ENCODE peak calls at places on chromosomes 12 and 14, in six cellular contexts. One of them, this sample, is unnamed.

GRCh38 chr14:28163261-28163660 is 603.3 kb upstream of the FOXG1 start:
- DNase-seq in cardiac fibroblast: no peak
- DNase-seq in Peyer's patch: no peak
- DNase-seq in GM20000: no peak
- DNase-seq in adrenal gland: no peak
- DNase-seq in mucosa of descending colon: no peak
- DNase-seq in this sample: no peak

GRCh38 chr12:47236109-47236714 is 156.5 kb upstream of the AMIGO2 start:
- DNase-seq in cardiac fibroblast: peak; percentile 91
- DNase-seq in Peyer's patch: no peak
- DNase-seq in GM20000: no peak
- DNase-seq in adrenal gland: peak; percentile 23
- DNase-seq in mucosa of descending colon: no peak
- DNase-seq in this sample: no peak

GRCh38 chr14:96297000-96297399 is 41.0 kb downstream of the BDKRB1 start:
- DNase-seq in cardiac fibroblast: peak; percentile 40
- DNase-seq in Peyer's patch: no peak
- DNase-seq in GM20000: no peak
- DNase-seq in adrenal gland: no peak
- DNase-seq in mucosa of descending colon: no peak
- DNase-seq in this sample: no peak

GRCh38 chr12:43291516-43291915 is 260.5 kb downstream of the ADAMTS20 start:
- DNase-seq in cardiac fibroblast: peak; percentile 88
- DNase-seq in Peyer's patch: no peak
- DNase-seq in GM20000: no peak
- DNase-seq in adrenal gland: no peak
- DNase-seq in mucosa of descending colon: no peak
- DNase-seq in this sample: no peak

GRCh38 chr12:79522237-79522636 is 168.5 kb downstream of the PAWR start:
- DNase-seq in cardiac fibroblast: peak; percentile 42
- DNase-seq in Peyer's patch: no peak
- DNase-seq in GM20000: no peak
- DNase-seq in adrenal gland: no peak
- DNase-seq in mucosa of descending colon: no peak
- DNase-seq in this sample: no peak

GRCh38 chr14:99809376-99809775 is 16.2 kb downstream of the EML1 start:
- DNase-seq in cardiac fibroblast: peak; percentile 61
- DNase-seq in Peyer's patch: no peak
- DNase-seq in GM20000: no peak
- DNase-seq in adrenal gland: peak; percentile 75
- DNase-seq in mucosa of descending colon: peak; percentile 20
- DNase-seq in this sample: no peak

GRCh38 chr12:91538418-91538817 is 355.8 kb upstream of the DCN start:
- DNase-seq in cardiac fibroblast: no peak
- DNase-seq in Peyer's patch: no peak
- DNase-seq in GM20000: no peak
- DNase-seq in adrenal gland: no peak
- DNase-seq in mucosa of descending colon: no peak
- DNase-seq in this sample: no peak

GRCh38 chr14:22047105-22047504 is 373.5 kb upstream of the OR4E1 start:
- DNase-seq in cardiac fibroblast: no peak
- DNase-seq in Peyer's patch: no peak
- DNase-seq in GM20000: peak; percentile 34
- DNase-seq in adrenal gland: no peak
- DNase-seq in mucosa of descending colon: peak; percentile 25
- DNase-seq in this sample: no peak

GRCh38 chr14:61461808-61462275 is 140.5 kb downstream of the PRKCH start:
- DNase-seq in cardiac fibroblast: peak; percentile 90
- DNase-seq in Peyer's patch: no peak
- DNase-seq in GM20000: no peak
- DNase-seq in adrenal gland: peak; percentile 61
- DNase-seq in mucosa of descending colon: peak; percentile 71
- DNase-seq in this sample: no peak

GRCh38 chr14:95156153-95156764 is 1.1 kb downstream of the DICER1 start:
- DNase-seq in cardiac fibroblast: peak; percentile 44
- DNase-seq in Peyer's patch: no peak
- DNase-seq in GM20000: peak; percentile 9
- DNase-seq in adrenal gland: peak; percentile 28
- DNase-seq in mucosa of descending colon: peak; percentile 30
- DNase-seq in this sample: no peak

GRCh38 chr12:112450725-112451124 is 32.0 kb downstream of the PTPN11 start:
- DNase-seq in cardiac fibroblast: no peak
- DNase-seq in Peyer's patch: no peak
- DNase-seq in GM20000: no peak
- DNase-seq in adrenal gland: no peak
- DNase-seq in mucosa of descending colon: no peak
- DNase-seq in this sample: no peak

GRCh38 chr14:70685480-70686197 is 43.9 kb downstream of the TTC9 start:
- DNase-seq in cardiac fibroblast: no peak
- DNase-seq in Peyer's patch: no peak
- DNase-seq in GM20000: no peak
- DNase-seq in adrenal gland: no peak
- DNase-seq in mucosa of descending colon: no peak
- DNase-seq in this sample: no peak

GRCh38 chr14:101364503-101365328 is 196.6 kb upstream of the DIO3 start:
- DNase-seq in cardiac fibroblast: no peak
- DNase-seq in Peyer's patch: peak; percentile 72
- DNase-seq in GM20000: no peak
- DNase-seq in adrenal gland: peak; percentile 46
- DNase-seq in mucosa of descending colon: peak; percentile 21
- DNase-seq in this sample: no peak

GRCh38 chr12:16524378-16524777 is 81.6 kb downstream of the LMO3 start:
- DNase-seq in cardiac fibroblast: peak; percentile 14
- DNase-seq in Peyer's patch: no peak
- DNase-seq in GM20000: no peak
- DNase-seq in adrenal gland: no peak
- DNase-seq in mucosa of descending colon: no peak
- DNase-seq in this sample: no peak

GRCh38 chr14:53152627-53152908 is 555 bp downstream of the DDHD1 start:
- DNase-seq in cardiac fibroblast: peak; percentile 42
- DNase-seq in Peyer's patch: no peak
- DNase-seq in GM20000: no peak
- DNase-seq in adrenal gland: no peak
- DNase-seq in mucosa of descending colon: no peak
- DNase-seq in this sample: no peak

GRCh38 chr14:103743691-103744090 is 28.1 kb downstream of the ZFYVE21 start:
- DNase-seq in cardiac fibroblast: no peak
- DNase-seq in Peyer's patch: peak; percentile 40
- DNase-seq in GM20000: no peak
- DNase-seq in adrenal gland: no peak
- DNase-seq in mucosa of descending colon: no peak
- DNase-seq in this sample: no peak

GRCh38 chr14:72479471-72479931 is 414.4 kb downstream of the DPF3 start:
- DNase-seq in cardiac fibroblast: no peak
- DNase-seq in Peyer's patch: no peak
- DNase-seq in GM20000: peak; percentile 26
- DNase-seq in adrenal gland: no peak
- DNase-seq in mucosa of descending colon: no peak
- DNase-seq in this sample: no peak

GRCh38 chr14:103628221-103628683 is 759 bp upstream of the KLC1 start:
- DNase-seq in cardiac fibroblast: peak; percentile 87
- DNase-seq in Peyer's patch: peak; percentile 89
- DNase-seq in GM20000: peak; percentile 68
- DNase-seq in adrenal gland: peak; percentile 88
- DNase-seq in mucosa of descending colon: peak; percentile 81
- DNase-seq in this sample: peak; percentile 50

GRCh38 chr14:68797180-68797670 is 4.4 kb upstream of the ZFP36L1 start:
- DNase-seq in cardiac fibroblast: peak; percentile 20
- DNase-seq in Peyer's patch: peak; percentile 43
- DNase-seq in GM20000: no peak
- DNase-seq in adrenal gland: no peak
- DNase-seq in mucosa of descending colon: peak; percentile 7
- DNase-seq in this sample: no peak

GRCh38 chr12:95988506-95989275 is 7.5 kb downstream of the HAL start:
- DNase-seq in cardiac fibroblast: no peak
- DNase-seq in Peyer's patch: no peak
- DNase-seq in GM20000: no peak
- DNase-seq in adrenal gland: no peak
- DNase-seq in mucosa of descending colon: no peak
- DNase-seq in this sample: no peak

GRCh38 chr12:26773313-26774104 is 59.5 kb downstream of the ITPR2 start:
- DNase-seq in cardiac fibroblast: no peak
- DNase-seq in Peyer's patch: no peak
- DNase-seq in GM20000: no peak
- DNase-seq in adrenal gland: no peak
- DNase-seq in mucosa of descending colon: no peak
- DNase-seq in this sample: no peak

GRCh38 chr12:28583771-28584261 is 393.6 kb downstream of the CCDC91 start:
- DNase-seq in cardiac fibroblast: peak; percentile 24
- DNase-seq in Peyer's patch: no peak
- DNase-seq in GM20000: no peak
- DNase-seq in adrenal gland: no peak
- DNase-seq in mucosa of descending colon: no peak
- DNase-seq in this sample: no peak
- TF ChIP-seq CTCF in cardiac fibroblast: peak; percentile 30
- TF ChIP-seq CTCF in Peyer's patch: no peak
- TF ChIP-seq CTCF in GM20000: no peak
- TF ChIP-seq CTCF in adrenal gland: no peak
- TF ChIP-seq CTCF in mucosa of descending colon: no peak
- TF ChIP-seq CTCF in this sample: no peak

GRCh38 chr14:39071096-39071495 is 31.9 kb downstream of the SEC23A start:
- DNase-seq in cardiac fibroblast: no peak
- DNase-seq in Peyer's patch: no peak
- DNase-seq in GM20000: no peak
- DNase-seq in adrenal gland: no peak
- DNase-seq in mucosa of descending colon: no peak
- DNase-seq in this sample: no peak
- TF ChIP-seq CTCF in cardiac fibroblast: no peak
- TF ChIP-seq CTCF in Peyer's patch: no peak
- TF ChIP-seq CTCF in GM20000: no peak
- TF ChIP-seq CTCF in adrenal gland: no peak
- TF ChIP-seq CTCF in mucosa of descending colon: no peak
- TF ChIP-seq CTCF in this sample: no peak

GRCh38 chr12:68031881-68032739 is 42.9 kb downstream of the IFNG-AS1 start:
- DNase-seq in cardiac fibroblast: no peak
- DNase-seq in Peyer's patch: no peak
- DNase-seq in GM20000: no peak
- DNase-seq in adrenal gland: no peak
- DNase-seq in mucosa of descending colon: no peak
- DNase-seq in this sample: no peak

GRCh38 chr12:68037616-68038255 is 48.5 kb downstream of the IFNG-AS1 start:
- DNase-seq in cardiac fibroblast: no peak
- DNase-seq in Peyer's patch: no peak
- DNase-seq in GM20000: no peak
- DNase-seq in adrenal gland: no peak
- DNase-seq in mucosa of descending colon: no peak
- DNase-seq in this sample: no peak

GRCh38 chr12:68031174-68031573 is 41.9 kb downstream of the IFNG-AS1 start:
- DNase-seq in cardiac fibroblast: no peak
- DNase-seq in Peyer's patch: no peak
- DNase-seq in GM20000: no peak
- DNase-seq in adrenal gland: no peak
- DNase-seq in mucosa of descending colon: no peak
- DNase-seq in this sample: no peak

GRCh38 chr12:68036642-68037041 is 47.4 kb downstream of the IFNG-AS1 start:
- DNase-seq in cardiac fibroblast: no peak
- DNase-seq in Peyer's patch: no peak
- DNase-seq in GM20000: no peak
- DNase-seq in adrenal gland: no peak
- DNase-seq in mucosa of descending colon: no peak
- DNase-seq in this sample: no peak

GRCh38 chr12:68034567-68034966 is 45.3 kb downstream of the IFNG-AS1 start:
- DNase-seq in cardiac fibroblast: no peak
- DNase-seq in Peyer's patch: no peak
- DNase-seq in GM20000: no peak
- DNase-seq in adrenal gland: no peak
- DNase-seq in mucosa of descending colon: no peak
- DNase-seq in this sample: no peak
- TF ChIP-seq CTCF in cardiac fibroblast: no peak
- TF ChIP-seq CTCF in Peyer's patch: no peak
- TF ChIP-seq CTCF in GM20000: no peak
- TF ChIP-seq CTCF in adrenal gland: no peak
- TF ChIP-seq CTCF in mucosa of descending colon: no peak
- TF ChIP-seq CTCF in this sample: no peak

GRCh38 chr12:99386907-99387306 is 260.6 kb upstream of the GARIN6 start:
- DNase-seq in cardiac fibroblast: peak; percentile 33
- DNase-seq in Peyer's patch: no peak
- DNase-seq in GM20000: peak; percentile 29
- DNase-seq in adrenal gland: no peak
- DNase-seq in mucosa of descending colon: no peak
- DNase-seq in this sample: no peak
- TF ChIP-seq CTCF in cardiac fibroblast: peak; percentile 31
- TF ChIP-seq CTCF in Peyer's patch: no peak
- TF ChIP-seq CTCF in GM20000: peak; percentile 52
- TF ChIP-seq CTCF in adrenal gland: no peak
- TF ChIP-seq CTCF in mucosa of descending colon: no peak
- TF ChIP-seq CTCF in this sample: no peak

DNA sequence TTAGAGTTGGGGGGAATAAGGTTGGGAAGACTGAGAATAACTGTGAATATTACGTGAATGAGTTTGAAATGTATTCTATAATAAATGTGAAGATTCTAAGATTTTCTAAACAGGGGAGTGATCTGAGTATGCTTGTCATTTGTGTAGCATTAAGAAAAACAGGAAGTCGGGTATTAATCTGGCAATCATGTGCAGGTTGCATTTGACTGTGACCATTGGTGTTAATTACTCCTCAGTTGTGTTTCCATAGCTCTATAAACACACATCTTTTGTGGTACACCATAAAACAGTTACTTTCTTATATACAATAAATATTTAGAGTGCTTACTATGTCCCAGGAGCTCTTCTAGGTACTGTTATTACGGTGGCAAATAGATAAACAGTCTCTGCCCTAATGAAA is 434.4 kb upstream of the PDE3A start:
- DNase-seq in cardiac fibroblast: no peak
- DNase-seq in Peyer's patch: no peak
- DNase-seq in GM20000: no peak
- DNase-seq in adrenal gland: no peak
- DNase-seq in mucosa of descending colon: no peak
- DNase-seq in this sample: no peak
- TF ChIP-seq CTCF in cardiac fibroblast: no peak
- TF ChIP-seq CTCF in Peyer's patch: no peak
- TF ChIP-seq CTCF in GM20000: no peak
- TF ChIP-seq CTCF in adrenal gland: no peak
- TF ChIP-seq CTCF in mucosa of descending colon: no peak
- TF ChIP-seq CTCF in this sample: no peak

GRCh38 chr14:54366726-54367707 is 29.8 kb upstream of the CDKN3 start:
- DNase-seq in cardiac fibroblast: peak; percentile 55
- DNase-seq in Peyer's patch: peak; percentile 71
- DNase-seq in GM20000: peak; percentile 50
- DNase-seq in adrenal gland: peak; percentile 55
- DNase-seq in mucosa of descending colon: peak; percentile 54
- DNase-seq in this sample: no peak
- TF ChIP-seq CTCF in cardiac fibroblast: peak; percentile 50
- TF ChIP-seq CTCF in Peyer's patch: no peak
- TF ChIP-seq CTCF in GM20000: peak; percentile 34
- TF ChIP-seq CTCF in adrenal gland: peak; percentile 42
- TF ChIP-seq CTCF in mucosa of descending colon: peak; percentile 12
- TF ChIP-seq CTCF in this sample: no peak

GRCh38 chr14:89936654-89937185 is 17.8 kb downstream of the EFCAB11 start:
- DNase-seq in cardiac fibroblast: peak; percentile 30
- DNase-seq in Peyer's patch: no peak
- DNase-seq in GM20000: no peak
- DNase-seq in adrenal gland: no peak
- DNase-seq in mucosa of descending colon: no peak
- DNase-seq in this sample: no peak
- TF ChIP-seq CTCF in cardiac fibroblast: peak; percentile 11
- TF ChIP-seq CTCF in Peyer's patch: no peak
- TF ChIP-seq CTCF in GM20000: no peak
- TF ChIP-seq CTCF in adrenal gland: no peak
- TF ChIP-seq CTCF in mucosa of descending colon: no peak
- TF ChIP-seq CTCF in this sample: no peak

GRCh38 chr12:64273527-64274403 is 51.7 kb upstream of the KICS2 start:
- DNase-seq in cardiac fibroblast: peak; percentile 54
- DNase-seq in Peyer's patch: no peak
- DNase-seq in GM20000: peak; percentile 25
- DNase-seq in adrenal gland: peak; percentile 25
- DNase-seq in mucosa of descending colon: peak; percentile 9
- DNase-seq in this sample: no peak
- TF ChIP-seq CTCF in cardiac fibroblast: peak; percentile 70
- TF ChIP-seq CTCF in Peyer's patch: no peak
- TF ChIP-seq CTCF in GM20000: peak; percentile 25
- TF ChIP-seq CTCF in adrenal gland: peak; percentile 45
- TF ChIP-seq CTCF in mucosa of descending colon: no peak
- TF ChIP-seq CTCF in this sample: no peak